ENCODE peak calls at places on chromosomes 5 and 9, in nine cellular contexts. H is bronchial epithelial cell, Y is colonic mucosa, E is PC-9, S is left ventricle myocardium inferior, O is cardiac muscle cell, L is GM10248, J is neural crest cell, M is fibroblast of the aortic adventitia. N is an unnamed sample.

GRCh38 chr9:86846679-86847078 is 100.6 kb downstream of the GAS1 start:
- DNase-seq in H (no peak), Y (no peak), E (no peak), S (no peak), O (no peak), L (no peak), J (no peak), M (no peak), N (no peak)

GRCh38 chr9:3954950-3955670 is 344.8 kb downstream of the GLIS3 start:
- DNase-seq in H (no peak), Y (no peak), E (no peak), S (no peak), O (peak; percentile 61), L (no peak), J (no peak), M (peak; percentile 40), N (no peak)

GRCh38 chr5:7364226-7364875 is 31.6 kb upstream of the ADCY2 start:
- DNase-seq in H (no peak), Y (no peak), E (no peak), S (no peak), O (no peak), L (no peak), J (no peak), M (no peak), N (no peak)

GRCh38 chr9:126494746-126495145 is 119.0 kb upstream of the LMX1B start:
- DNase-seq in H (no peak), Y (no peak), E (no peak), S (no peak), O (no peak), L (no peak), J (no peak), M (no peak), N (no peak)

GRCh38 chr9:137816531-137817235 is 60.9 kb upstream of the CACNA1B start:
- DNase-seq in H (no peak), Y (no peak), E (no peak), S (no peak), O (no peak), L (peak; percentile 73), J (no peak), M (no peak), N (peak; percentile 79)

GRCh38 chr5:37189355-37189754 is 59.8 kb downstream of the CPLANE1 start:
- DNase-seq in H (no peak), Y (no peak), E (no peak), S (no peak), O (no peak), L (no peak), J (no peak), M (no peak), N (no peak)

GRCh38 chr5:133944263-133945230 is 23.9 kb downstream of the C5orf15 start:
- DNase-seq in H (peak; percentile 57), Y (peak; percentile 35), E (peak; percentile 70), S (no peak), O (peak; percentile 67), L (peak; percentile 67), J (peak; percentile 51), M (peak; percentile 54), N (peak; percentile 55)

GRCh38 chr5:125559296-125559695 is 812.9 kb upstream of the ZNF608 start:
- DNase-seq in H (peak; percentile 99), Y (no peak), E (peak; percentile 84), S (no peak), O (peak; percentile 98), L (no peak), J (no peak), M (peak; percentile 99), N (no peak)

GRCh38 chr5:6107675-6108539 is 270.4 kb downstream of the MED10 start:
- DNase-seq in H (no peak), Y (no peak), E (no peak), S (no peak), O (no peak), L (no peak), J (no peak), M (no peak), N (no peak)

GRCh38 chr5:122008061-122008460 is 46.3 kb downstream of the SRFBP1 start:
- DNase-seq in H (no peak), Y (no peak), E (no peak), S (no peak), O (no peak), L (no peak), J (no peak), M (no peak), N (no peak)

GRCh38 chr5:159928122-159928960 is 12.1 kb downstream of the ADRA1B start:
- DNase-seq in H (peak; percentile 95), Y (no peak), E (peak; percentile 68), S (peak; percentile 68), O (peak; percentile 55), L (no peak), J (no peak), M (peak; percentile 79), N (no peak)

GRCh38 chr5:91219803-91220371 is 163.2 kb downstream of the ARRDC3 start:
- DNase-seq in H (peak; percentile 41), Y (no peak), E (no peak), S (no peak), O (peak; percentile 72), L (peak; percentile 32), J (no peak), M (no peak), N (peak; percentile 28)

GRCh38 chr5:94545870-94546625 is 72.4 kb downstream of the KIAA0825 start:
- DNase-seq in H (no peak), Y (no peak), E (no peak), S (no peak), O (no peak), L (no peak), J (no peak), M (no peak), N (no peak)

GRCh38 chr9:79257671-79258410 is 313.9 kb upstream of the TLE4 start:
- DNase-seq in H (no peak), Y (no peak), E (no peak), S (no peak), O (no peak), L (no peak), J (peak; percentile 6), M (no peak), N (no peak)

GRCh38 chr9:111852291-111852690 is 44.3 kb upstream of the UGCG start:
- DNase-seq in H (peak; percentile 42), Y (no peak), E (peak; percentile 48), S (no peak), O (no peak), L (no peak), J (no peak), M (no peak), N (no peak)

DNA sequence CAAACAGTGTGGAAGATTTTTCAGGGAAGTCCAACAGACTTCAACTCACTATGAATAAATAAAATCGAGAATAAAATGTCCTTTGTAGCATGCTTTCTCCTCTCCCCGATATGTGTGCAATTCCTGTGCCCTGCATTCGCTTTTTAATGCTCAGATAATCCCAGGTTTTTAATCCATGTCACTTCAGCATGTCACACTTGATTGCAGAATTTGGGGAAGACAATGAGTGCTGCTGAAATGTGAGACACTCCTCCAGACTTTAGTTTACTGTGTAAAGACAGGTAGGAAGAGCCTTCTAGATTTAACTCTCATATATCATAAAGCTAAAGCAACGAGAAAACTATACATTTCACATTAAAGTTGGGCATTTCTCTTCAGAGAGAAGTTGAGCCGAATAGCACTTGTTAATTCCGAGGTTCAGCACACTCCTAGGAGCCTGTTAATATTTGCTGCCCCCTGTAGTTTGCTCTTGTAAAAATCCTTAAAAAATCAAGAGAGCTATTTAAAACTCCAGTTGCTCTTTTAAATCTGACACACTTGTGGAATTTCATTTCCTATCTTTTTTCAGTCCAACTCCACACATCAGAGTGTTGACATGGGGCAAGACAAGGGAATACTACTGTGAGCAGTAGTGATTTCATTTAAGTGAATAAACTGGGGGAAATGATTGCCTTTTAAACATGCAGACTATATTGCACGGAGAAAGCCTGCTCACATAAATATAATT is 1096.1 kb upstream of the DMAC1 start:
- DNase-seq in H (peak; percentile 55), Y (no peak), E (no peak), S (no peak), O (peak; percentile 71), L (peak; percentile 8), J (no peak), M (peak; percentile 79), N (peak; percentile 8)
- TF ChIP-seq CTCF in H (peak; percentile 58), Y (peak; percentile 35), E (peak; percentile 38), S (peak; percentile 68), O (peak; percentile 71), L (peak; percentile 24), J (peak; percentile 78), M (peak; percentile 66), N (no peak)

GRCh38 chr9:38000332-38000731 is 68.7 kb downstream of the SHB start:
- DNase-seq in H (no peak), Y (no peak), E (no peak), S (no peak), O (no peak), L (no peak), J (no peak), M (no peak), N (no peak)
- TF ChIP-seq CTCF in H (peak; percentile 10), Y (no peak), E (no peak), S (no peak), O (no peak), L (no peak), J (no peak), M (no peak), N (peak; percentile 12)

GRCh38 chr5:172395483-172395882 is 58.8 kb downstream of the SH3PXD2B start:
- DNase-seq in H (no peak), Y (no peak), E (no peak), S (no peak), O (no peak), L (no peak), J (no peak), M (no peak), N (no peak)

GRCh38 chr5:172385661-172386187 is 68.6 kb downstream of the SH3PXD2B start:
- DNase-seq in H (no peak), Y (no peak), E (no peak), S (no peak), O (no peak), L (no peak), J (no peak), M (peak; percentile 36), N (no peak)

GRCh38 chr5:172385164-172385563 is 69.2 kb downstream of the SH3PXD2B start:
- DNase-seq in H (no peak), Y (no peak), E (no peak), S (no peak), O (no peak), L (no peak), J (no peak), M (no peak), N (no peak)

DNA sequence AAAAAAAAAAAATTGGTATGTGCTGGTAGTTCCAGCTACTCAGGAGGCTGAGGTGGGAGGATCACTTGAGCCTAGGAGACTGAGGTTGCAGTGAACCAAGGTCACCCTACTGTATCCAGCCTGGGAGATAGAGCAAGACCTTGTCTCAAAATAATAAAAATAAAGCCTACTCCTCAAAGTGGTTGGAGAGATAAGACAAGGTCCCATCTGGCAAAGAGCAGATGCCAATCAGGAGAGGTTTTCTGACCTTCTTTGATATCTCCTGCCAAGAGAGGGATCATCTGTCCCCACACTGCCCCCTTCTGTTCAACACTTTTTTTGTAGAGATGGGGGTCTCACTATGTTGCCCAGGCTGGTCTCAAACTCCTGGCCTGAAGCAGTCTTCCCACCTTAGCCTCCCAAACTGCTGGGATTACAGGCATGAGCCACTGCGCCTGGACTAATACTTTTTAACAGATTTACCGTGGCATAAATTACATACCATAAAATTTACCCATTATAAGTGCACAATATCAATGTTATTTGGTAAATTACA is 64.7 kb downstream of the SH3PXD2B start:
- DNase-seq in H (no peak), Y (no peak), E (no peak), S (no peak), O (no peak), L (no peak), J (no peak), M (no peak), N (no peak)
- TF ChIP-seq CTCF in H (peak; percentile 2), Y (no peak), E (peak; percentile 33), S (no peak), O (peak; percentile 6), L (no peak), J (no peak), M (no peak), N (no peak)

GRCh38 chr5:151739395-151739794 is 19.0 kb downstream of the ATOX1 start:
- DNase-seq in H (no peak), Y (no peak), E (no peak), S (no peak), O (peak; percentile 63), L (no peak), J (no peak), M (no peak), N (no peak)
- TF ChIP-seq CTCF in H (no peak), Y (no peak), E (no peak), S (no peak), O (peak; percentile 15), L (no peak), J (no peak), M (no peak), N (no peak)

N was measured in GM20000.